ENCODE peak calls at places on chromosomes 13 and 19, in six cellular contexts. M, E, O, Y, I and D are unnamed samples.

GRCh38 chr19:13396256-13397080 is 109.8 kb downstream of the CACNA1A start:
- DNase-seq in M (peak; percentile 55), E (peak; percentile 27), O (peak; percentile 70), Y (peak; percentile 2), I (peak; percentile 88), D (peak; percentile 73)

GRCh38 chr13:76709851-76710250 is 176.4 kb downstream of the KCTD12 start:
- DNase-seq in M (no peak), E (no peak), O (peak; percentile 36), Y (no peak), I (no peak), D (no peak)

GRCh38 chr13:90968510-90968909 is 379.0 kb upstream of the MIR17HG start:
- DNase-seq in M (peak; percentile 41), E (no peak), O (no peak), Y (peak; percentile 22), I (peak; percentile 48), D (no peak)

GRCh38 chr19:17398902-17399527 is 5.0 kb upstream of the CCDC194 start:
- DNase-seq in M (no peak), E (no peak), O (no peak), Y (no peak), I (no peak), D (no peak)

GRCh38 chr19:39802958-39803357 is 24.3 kb downstream of the LEUTX start:
- DNase-seq in M (no peak), E (no peak), O (no peak), Y (no peak), I (no peak), D (no peak)

GRCh38 chr19:6803036-6803404 is 30.5 kb downstream of the VAV1 start:
- DNase-seq in M (peak; percentile 21), E (no peak), O (no peak), Y (no peak), I (no peak), D (no peak)

GRCh38 chr13:113656015-113656588 is 1.9 kb downstream of the ATP4B start:
- DNase-seq in M (no peak), E (peak; percentile 22), O (no peak), Y (no peak), I (no peak), D (peak; percentile 43)

GRCh38 chr13:47085346-47085745 is 188.5 kb upstream of the HTR2A start:
- DNase-seq in M (no peak), E (no peak), O (peak; percentile 44), Y (no peak), I (no peak), D (no peak)

GRCh38 chr19:16928351-16928750 is 39.6 kb downstream of the F2RL3 start:
- DNase-seq in M (no peak), E (no peak), O (no peak), Y (no peak), I (no peak), D (no peak)

GRCh38 chr19:35963514-35963913 is 27.3 kb downstream of the LRFN3 start:
- DNase-seq in M (peak; percentile 63), E (peak; percentile 44), O (peak; percentile 56), Y (peak; percentile 35), I (peak; percentile 76), D (no peak)

GRCh38 chr19:1857648-1858326 is 5.6 kb downstream of the KLF16 start:
- DNase-seq in M (no peak), E (peak; percentile 36), O (no peak), Y (no peak), I (no peak), D (peak; percentile 66)

GRCh38 chr19:1860133-1860775 is 3.1 kb downstream of the KLF16 start:
- DNase-seq in M (peak; percentile 87), E (peak; percentile 68), O (peak; percentile 81), Y (peak; percentile 36), I (no peak), D (no peak)

GRCh38 chr19:1860821-1861598 is 2.4 kb downstream of the KLF16 start:
- DNase-seq in M (no peak), E (no peak), O (no peak), Y (no peak), I (no peak), D (no peak)

GRCh38 chr19:1858412-1859081 is 4.8 kb downstream of the KLF16 start:
- DNase-seq in M (no peak), E (no peak), O (no peak), Y (no peak), I (no peak), D (no peak)

GRCh38 chr19:1859319-1859718 is 4.1 kb downstream of the KLF16 start:
- DNase-seq in M (no peak), E (peak; percentile 41), O (no peak), Y (no peak), I (no peak), D (no peak)
- H3K27ac ChIP-seq in M (peak overlapping the region; percentile 49), E (peak overlapping the region; percentile 40), O (no peak overlapping the region), Y (no peak overlapping the region), I (no peak overlapping the region), D (no peak overlapping the region)

GRCh38 chr19:41299046-41299754 is 10.8 kb upstream of the CCDC97 start:
- DNase-seq in M (no peak), E (peak; percentile 61), O (no peak), Y (no peak), I (no peak), D (peak; percentile 75)
- H3K4me1 ChIP-seq in M (no peaks in the 10 kb centered on the region), E (peaks cover 54% of the 10 kb centered on the region), O (peaks cover 24% of the 10 kb centered on the region), Y (no peaks in the 10 kb centered on the region), I (no peaks in the 10 kb centered on the region), D (peaks cover 56% of the 10 kb centered on the region)

GRCh38 chr19:19758164-19758563 is 25.3 kb upstream of the ZNF14 start:
- DNase-seq in M (no peak), E (no peak), O (no peak), Y (no peak), I (peak; percentile 35), D (no peak)
- TF ChIP-seq CTCF in M (no peak), E (no peak), O (no peak), Y (no peak), I (peak; percentile 43), D (no peak)

GRCh38 chr19:18668744-18669523 is 14.5 kb upstream of the CRTC1 start:
- DNase-seq in M (no peak), E (no peak), O (no peak), Y (no peak), I (no peak), D (no peak)

GRCh38 chr19:18669524-18669817 is 14.0 kb upstream of the CRTC1 start:
- DNase-seq in M (no peak), E (no peak), O (peak; percentile 72), Y (no peak), I (no peak), D (no peak)

GRCh38 chr19:18667531-18668251 is 15.8 kb upstream of the CRTC1 start:
- DNase-seq in M (no peak), E (no peak), O (no peak), Y (no peak), I (no peak), D (peak; percentile 70)

GRCh38 chr19:18666784-18667183 is 16.7 kb upstream of the CRTC1 start:
- DNase-seq in M (no peak), E (no peak), O (no peak), Y (no peak), I (no peak), D (no peak)

DNA sequence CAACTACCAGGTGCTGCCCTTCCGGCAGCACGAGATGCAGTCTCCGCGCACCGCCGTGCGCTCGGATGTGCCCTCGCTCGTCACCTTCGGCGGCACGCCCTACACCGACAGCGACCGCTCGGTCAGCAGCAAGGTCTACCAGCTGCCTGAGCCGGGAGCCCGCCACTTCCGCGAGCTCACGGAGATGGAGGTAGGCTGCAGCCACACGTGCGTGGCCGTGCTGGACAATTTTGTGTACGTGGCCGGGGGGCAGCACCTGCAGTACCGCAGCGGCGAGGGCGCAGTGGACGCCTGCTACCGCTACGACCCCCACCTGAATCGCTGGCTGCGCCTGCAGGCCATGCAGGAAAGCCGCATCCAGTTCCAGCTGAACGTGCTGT is 15.2 kb upstream of the CRTC1 start:
- DNase-seq in M (no peak), E (no peak), O (no peak), Y (no peak), I (no peak), D (no peak)
- H3K27ac ChIP-seq in M (no peak overlapping the region), E (no peak overlapping the region), O (no peak overlapping the region), Y (no peak overlapping the region), I (no peak overlapping the region), D (peak overlapping the region; percentile 96)

DNA sequence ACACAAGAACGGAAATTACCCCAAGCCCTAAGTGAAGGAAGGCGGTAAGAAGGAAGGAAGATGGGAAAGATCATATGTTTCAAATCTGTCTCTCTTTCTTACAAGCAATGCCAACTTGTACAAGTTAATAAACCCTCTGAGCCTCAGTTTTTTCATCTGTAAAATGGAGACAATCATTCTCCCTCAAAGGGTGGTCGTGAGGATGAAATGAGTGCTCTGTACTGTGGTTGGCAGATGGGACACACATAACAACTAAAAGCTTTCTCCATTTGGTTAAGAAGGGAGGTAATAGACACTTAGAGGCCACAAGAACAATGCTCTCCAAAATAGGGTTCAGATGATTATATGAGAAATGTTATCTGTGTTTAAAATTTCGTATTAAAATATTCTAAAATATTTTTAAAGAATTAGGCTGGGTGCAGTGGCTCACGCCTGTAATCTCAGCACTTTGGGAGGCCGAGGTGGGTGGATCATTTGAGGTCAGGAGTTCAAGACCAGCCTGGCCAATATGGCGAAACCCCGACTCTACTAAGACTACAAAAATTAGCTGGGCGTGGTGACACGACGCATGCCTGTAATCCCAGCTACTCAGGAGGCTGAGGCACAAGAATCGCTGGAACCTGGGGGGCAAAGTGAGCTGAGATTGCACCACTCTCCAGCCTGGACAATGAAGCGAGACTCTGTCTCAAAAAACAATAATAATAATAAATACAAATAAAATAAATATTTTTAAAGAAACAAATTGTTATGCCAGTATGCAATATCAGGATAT is 89.7 kb downstream of the STARD13 start:
- DNase-seq in M (no peak), E (no peak), O (no peak), Y (no peak), I (no peak), D (no peak)
- H3K4me1 ChIP-seq in M (peaks cover 88% of the 10 kb centered on the region), E (peaks cover 78% of the 10 kb centered on the region), O (peaks cover 25% of the 10 kb centered on the region), Y (peaks cover 11% of the 10 kb centered on the region), I (peaks cover 4% of the 10 kb centered on the region), D (no peaks in the 10 kb centered on the region)

GRCh38 chr13:72181661-72182060 is 314.7 kb upstream of the DACH1 start:
- DNase-seq in M (no peak), E (no peak), O (no peak), Y (no peak), I (no peak), D (no peak)

GRCh38 chr13:72174549-72174948 is 307.5 kb upstream of the DACH1 start:
- DNase-seq in M (no peak), E (no peak), O (no peak), Y (no peak), I (no peak), D (no peak)

GRCh38 chr13:72185756-72186155 is 318.8 kb upstream of the DACH1 start:
- DNase-seq in M (no peak), E (no peak), O (no peak), Y (no peak), I (no peak), D (no peak)

GRCh38 chr13:72180253-72180952 is 313.4 kb upstream of the DACH1 start:
- DNase-seq in M (no peak), E (no peak), O (peak; percentile 0), Y (peak; percentile 29), I (no peak), D (no peak)
- TF ChIP-seq CTCF in M (no peak), E (no peak), O (no peak), Y (no peak), I (no peak), D (no peak)

DNA sequence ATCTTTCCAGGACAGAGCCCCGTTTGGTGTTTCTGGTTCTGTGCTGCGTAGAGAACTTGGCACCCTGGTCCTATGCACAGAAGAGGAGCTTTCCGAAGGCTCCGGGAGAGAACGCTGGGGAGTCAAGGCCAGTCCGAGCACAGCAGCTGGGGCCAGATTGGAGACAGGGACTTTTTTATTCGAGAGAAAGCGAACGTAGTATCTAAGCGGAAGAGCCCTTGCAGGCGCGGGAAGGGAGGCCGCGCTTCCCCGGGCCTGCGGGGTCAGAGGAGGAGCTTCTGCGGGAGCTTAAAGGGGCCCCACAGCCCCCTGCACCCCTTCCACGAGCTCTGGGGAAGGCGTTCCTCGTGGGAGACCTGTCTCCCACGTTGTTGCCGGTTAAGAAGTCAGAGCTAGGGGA is 48.6 kb upstream of the ARHGEF7 start:
- DNase-seq in M (no peak), E (peak; percentile 49), O (no peak), Y (no peak), I (no peak), D (no peak)
- H3K27ac ChIP-seq in M (no peak overlapping the region), E (peak overlapping the region; percentile 52), O (no peak overlapping the region), Y (no peak overlapping the region), I (no peak overlapping the region), D (no peak overlapping the region)